ENCODE peak calls at places on chromosomes 13 and 19, in six cellular contexts. A, X, Q, G, W and P are unnamed samples. For H3K4me1, the result is how much of the 10 kb centered on the place peaks cover.

GRCh38 chr19:18173572-18174294 is at the start of gene IFI30:
- DNase-seq in G (peak), A (peak), Q (no peak), X (peak), W (peak), P (peak)

GRCh38 chr13:24651718-24652345 is 28.4 kb upstream of the ATP12A start:
- DNase-seq in X (no peak), W (no peak), G (no peak), A (no peak), Q (no peak), P (no peak)

GRCh38 chr19:11444059-11444458 is 8.6 kb downstream of the PRKCSH start:
- DNase-seq in G (no peak), X (no peak), W (no peak), A (no peak), Q (no peak), P (no peak)

GRCh38 chr19:40604647-40605200 is 3.6 kb downstream of the LTBP4 start:
- DNase-seq in A (no peak), W (peak), X (no peak), G (peak), Q (no peak), P (no peak)

GRCh38 chr19:33280351-33280921 is 21.9 kb downstream of the CEBPA start:
- DNase-seq in X (no peak), G (no peak), W (no peak), A (no peak), Q (no peak), P (no peak)

GRCh38 chr13:67229438-67230242 is 496 bp downstream of the PCDH9 start:
- DNase-seq in A (no peak), G (peak), X (no peak), Q (no peak), W (no peak), P (no peak)

GRCh38 chr13:75935805-75936204 is 299.7 kb downstream of the LMO7 start:
- DNase-seq in Q (no peak), W (no peak), G (no peak), A (no peak), X (no peak), P (no peak)

GRCh38 chr13:67769063-67769986 is 539.2 kb upstream of the PCDH9 start:
- DNase-seq in W (no peak), G (no peak), X (peak), Q (no peak), A (no peak), P (no peak)

GRCh38 chr19:308471-309205 is 17.4 kb upstream of the PLPP2 start:
- DNase-seq in W (no peak), A (no peak), G (no peak), Q (no peak), X (peak), P (peak)

GRCh38 chr13:47798906-47799305 is 202.2 kb downstream of the SUCLA2 start:
- DNase-seq in Q (no peak), A (no peak), G (no peak), W (no peak), X (no peak), P (no peak)

GRCh38 chr19:13153627-13154240 is 3.5 kb downstream of the IER2 start:
- DNase-seq in G (peak), Q (no peak), A (no peak), X (no peak), W (no peak), P (peak)

GRCh38 chr19:31064486-31064885 is 284.8 kb downstream of the TSHZ3 start:
- DNase-seq in A (no peak), X (no peak), W (no peak), Q (no peak), G (no peak), P (no peak)

GRCh38 chr13:114314074-114314912 is at the start of gene CHAMP1:
- DNase-seq in X (peak), G (peak), W (peak), Q (peak), A (peak), P (peak)

GRCh38 chr19:4870025-4870700 is 2.7 kb upstream of the PLIN3 start:
- DNase-seq in X (peak), Q (peak), W (peak), G (no peak), A (no peak), P (peak)

GRCh38 chr13:108402850-108403249 is 133.3 kb downstream of the TNFSF13B start:
- DNase-seq in W (no peak), A (no peak), G (no peak), X (no peak), Q (no peak), P (no peak)

GRCh38 chr13:33761744-33762143 is 56.2 kb upstream of the RFC3 start:
- DNase-seq in W (no peak), Q (no peak), X (no peak), G (peak), A (no peak), P (no peak)

GRCh38 chr19:11861301-11861700 is 12.8 kb downstream of the ZNF439 start:
- DNase-seq in G (no peak), X (no peak), A (no peak), W (no peak), Q (no peak), P (no peak)

GRCh38 chr13:58884353-58884752 is 1252.8 kb downstream of the PCDH17 start:
- DNase-seq in X (no peak), W (no peak), A (no peak), G (no peak), Q (no peak), P (no peak)

GRCh38 chr13:27619711-27620376 is 485 bp downstream of the LNX2 start:
- DNase-seq in G (peak), X (no peak), W (peak), Q (no peak), A (peak), P (peak)

GRCh38 chr19:1173845-1174809 is at the start of gene SBNO2:
- DNase-seq in W (peak), X (peak), Q (peak), G (peak), A (peak), P (peak)

GRCh38 chr19:32748497-32748896 is 28.9 kb downstream of the TDRD12 start:
- DNase-seq in A (no peak), X (no peak), G (peak), W (no peak), Q (no peak), P (no peak)

GRCh38 chr13:99969934-99970760 is 1.4 kb downstream of the ZIC5 start:
- DNase-seq in X (no peak), G (no peak), W (no peak), Q (no peak), A (no peak), P (no peak)

GRCh38 chr13:112638157-112638750 is 50.3 kb upstream of the TUBGCP3 start:
- DNase-seq in Q (no peak), X (peak), G (no peak), A (no peak), W (no peak), P (peak)

GRCh38 chr13:27975579-27976361 is 6.7 kb upstream of the CDX2 start:
- DNase-seq in G (no peak), A (no peak), Q (no peak), X (peak), W (no peak), P (no peak)

GRCh38 chr13:30978981-30979956 is 46.8 kb downstream of the TEX26 start:
- DNase-seq in W (no peak), G (peak), Q (no peak), A (peak), X (peak), P (no peak)

GRCh38 chr13:58855283-58855682 is 1223.7 kb downstream of the PCDH17 start:
- DNase-seq in X (no peak), W (no peak), Q (no peak), A (no peak), G (no peak), P (no peak)

GRCh38 chr13:111284579-111284978 is 35.9 kb upstream of the TEX29 start:
- DNase-seq in Q (no peak), W (no peak), A (no peak), G (no peak), X (no peak), P (no peak)

GRCh38 chr19:46378268-46378667 is 31.4 kb downstream of the PPP5C start:
- DNase-seq in G (no peak), W (no peak), Q (no peak), X (no peak), A (no peak), P (no peak)

GRCh38 chr19:4776436-4777205 is 14.9 kb upstream of the FEM1A start:
- DNase-seq in Q (no peak), G (no peak), W (no peak), X (no peak), A (no peak), P (no peak)

GRCh38 chr13:24150613-24151012 is 9.9 kb upstream of the SPATA13 start:
- DNase-seq in W (no peak), X (no peak), Q (no peak), G (no peak), A (no peak), P (no peak)

GRCh38 chr13:23588576-23589141 is 18.4 kb downstream of the TNFRSF19 start:
- DNase-seq in Q (no peak), W (no peak), X (no peak), A (no peak), G (no peak), P (no peak)

GRCh38 chr19:1967087-1967608 is 26.2 kb downstream of the CSNK1G2 start:
- DNase-seq in A (no peak), G (no peak), X (no peak), Q (no peak), W (no peak), P (no peak)

GRCh38 chr19:31349160-31349881 is at the start of gene TSHZ3:
- DNase-seq in A (no peak), X (peak), Q (no peak), G (no peak), W (peak), P (peak)

GRCh38 chr19:40576181-40576584 is 490 bp upstream of the SHKBP1 start:
- DNase-seq in A (no peak), G (no peak), W (no peak), X (no peak), Q (no peak), P (peak)

DNA sequence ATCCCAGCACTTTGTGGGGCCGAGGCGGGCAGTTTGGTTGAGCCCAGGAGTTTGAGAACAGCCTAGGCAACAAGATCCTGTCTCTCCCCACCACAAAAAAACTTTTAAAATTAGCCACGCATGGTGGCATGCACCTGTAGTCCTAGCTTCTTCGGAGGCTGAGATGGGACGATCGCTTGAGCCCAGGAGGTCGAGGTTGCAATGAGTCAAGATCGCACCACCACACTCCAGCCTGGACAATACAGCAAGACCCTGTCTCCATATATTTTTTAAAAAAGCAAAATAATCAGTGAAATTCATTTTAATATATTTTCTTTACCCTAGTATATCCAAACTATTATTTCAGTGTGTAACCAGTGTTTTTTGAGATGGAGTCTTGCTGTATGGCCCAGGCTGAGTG is 8.2 kb downstream of the AP2A1 start:
- DNase-seq in A (no peak), Q (no peak), G (no peak), X (no peak), W (no peak), P (no peak)
- H3K27ac ChIP-seq in A (no peak), Q (no peak), G (no peak), X (no peak), W (no peak), P (no peak)

GRCh38 chr19:39430675-39431593 is 4.8 kb downstream of the RPS16 start:
- DNase-seq in Q (peak), A (no peak), W (peak), X (peak), G (peak), P (peak)

GRCh38 chr19:39425744-39426143 is 10.0 kb downstream of the RPS16 start:
- DNase-seq in G (no peak), X (no peak), W (no peak), A (no peak), Q (no peak), P (no peak)

GRCh38 chr19:39426170-39426569 is 9.6 kb downstream of the RPS16 start:
- DNase-seq in X (no peak), A (no peak), W (no peak), Q (no peak), G (no peak), P (no peak)

GRCh38 chr19:39427707-39428106 is 8.0 kb downstream of the RPS16 start:
- DNase-seq in Q (no peak), X (no peak), G (no peak), A (no peak), W (no peak), P (no peak)

DNA sequence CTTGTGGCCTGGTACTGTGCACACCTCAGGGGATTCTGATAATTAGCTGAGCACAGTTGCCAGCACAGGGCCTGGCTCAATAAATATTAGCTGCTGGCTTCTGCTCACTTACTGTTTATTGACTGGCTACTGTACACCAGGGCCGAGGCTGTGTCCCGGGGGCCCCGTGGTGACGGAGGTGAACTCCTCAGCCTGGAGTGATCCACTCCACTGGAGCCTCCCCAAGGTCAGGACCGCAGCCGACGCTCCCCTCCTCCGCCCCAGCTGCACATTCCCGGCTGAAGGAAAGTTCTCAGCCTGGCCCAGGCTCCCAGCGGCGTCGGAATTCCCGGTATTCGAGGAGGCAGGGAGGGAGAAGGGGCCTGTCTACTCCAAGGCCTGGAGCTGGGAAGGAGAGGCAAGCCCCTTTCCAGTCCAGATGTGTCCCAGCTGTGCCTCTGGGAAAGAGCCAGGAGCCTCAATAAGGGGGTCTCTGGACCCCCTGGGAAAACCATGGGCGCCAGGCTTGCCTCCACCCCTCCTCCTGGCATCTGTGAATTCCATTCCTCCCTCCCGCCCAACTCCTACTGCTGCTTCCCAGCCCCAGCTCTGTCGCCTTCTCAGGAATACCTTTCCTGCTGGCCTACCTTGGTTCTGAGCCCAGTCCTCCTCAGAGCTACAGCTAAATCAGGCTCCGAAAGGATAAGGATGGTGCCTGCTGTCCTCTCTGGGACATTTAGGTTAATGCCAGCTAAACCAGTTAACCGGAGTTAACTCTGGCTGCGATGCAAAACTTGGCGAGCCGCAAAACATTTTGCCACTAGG is 7.2 kb downstream of the RPS16 start:
- DNase-seq in A (no peak), W (peak), G (no peak), Q (no peak), X (peak), P (peak)
- H3K4me1 ChIP-seq in A (under half), W (under half), G (under half), Q (under half), X (under half), P (under half)

DNA sequence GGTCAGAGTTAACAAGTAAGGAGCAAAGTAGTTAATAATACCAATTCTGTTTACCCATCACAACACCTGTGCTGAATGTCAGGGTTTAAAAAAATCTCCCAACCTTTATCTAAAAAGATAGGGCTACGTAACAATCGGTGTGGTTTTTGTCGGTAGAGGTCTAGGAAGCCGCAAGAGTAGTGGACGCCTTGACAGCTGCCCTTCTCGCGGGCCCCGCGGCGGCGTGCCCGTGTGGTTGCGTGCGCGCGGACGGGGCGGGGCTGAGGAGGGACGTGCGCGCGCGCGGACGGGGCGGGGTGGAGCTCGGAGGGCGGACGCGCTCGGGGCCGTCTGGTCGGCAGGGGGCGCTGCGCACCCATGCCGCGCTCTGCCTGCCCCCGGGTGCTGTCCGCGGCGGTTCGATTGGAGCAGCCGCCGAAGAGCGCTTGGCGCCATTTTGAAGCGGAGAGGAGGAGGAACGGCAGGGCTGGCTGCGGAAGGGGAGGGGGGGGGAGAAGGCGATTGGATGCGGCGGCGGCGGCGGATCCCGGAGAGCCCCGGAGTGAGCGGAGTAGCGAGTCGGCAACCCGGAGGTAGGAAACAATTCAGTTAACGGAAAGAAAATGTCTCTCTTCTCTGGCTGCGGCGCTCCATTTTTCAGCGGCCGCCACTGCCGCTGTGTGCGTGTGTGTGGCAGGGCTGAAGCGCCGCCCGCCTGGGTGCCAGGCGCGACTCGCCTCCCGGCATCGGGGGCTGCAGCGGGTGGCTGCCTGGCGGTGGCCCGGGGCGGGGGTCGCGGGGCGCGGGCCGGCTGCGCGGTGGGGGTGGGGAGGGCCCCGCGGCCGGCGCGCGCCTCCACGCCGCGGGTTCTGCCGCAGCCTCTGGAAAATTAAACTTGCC is at the start of gene PDS5B:
- DNase-seq in X (peak), G (peak), Q (peak), W (peak), A (peak), P (peak)
- H3K4me3 ChIP-seq in X (peak), G (peak), Q (peak), W (peak), A (peak), P (peak)

GRCh38 chr19:50933640-50934039 is 19.2 kb downstream of the KLK5 start:
- DNase-seq in W (no peak), G (no peak), X (no peak), Q (no peak), A (no peak), P (no peak)
- H3K27ac ChIP-seq in W (no peak), G (no peak), X (no peak), Q (no peak), A (no peak), P (no peak)